ENCODE peak calls at places on chromosomes 6 and 20, in ten cellular contexts. N is fibroblast of lung; R is colonic mucosa; F is BE2C; Y is choroid plexus epithelial cell; E is HL-60; W is brain microvascular endothelial cell; M is body of pancreas; K is SK-N-SH; Z is CD8-positive, alpha-beta memory T cell. T is an unnamed sample.
A peak's percentile ranks its signal among the peaks of the same experiment; 100 is the strongest.

GRCh38 chr6:146913842-146914562 is 290.2 kb upstream of the STXBP5 start:
- DNase-seq in N (peak; percentile 100), R (peak; percentile 34), F (peak; percentile 82), Y (peak; percentile 99), E (peak; percentile 47), W (peak; percentile 99), M (peak; percentile 52), K (peak; percentile 10), Z (no peak), T (peak; percentile 95)

GRCh38 chr20:38779247-38780097 is 26.0 kb upstream of the PPP1R16B start:
- DNase-seq in N (no peak), R (no peak), F (no peak), Y (peak; percentile 34), E (no peak), W (no peak), M (no peak), K (no peak), Z (no peak), T (no peak)

GRCh38 chr20:19566226-19566960 is 191.7 kb upstream of the RIN2 start:
- DNase-seq in N (peak; percentile 6), R (no peak), F (no peak), Y (peak; percentile 68), E (no peak), W (peak; percentile 33), M (no peak), K (no peak), Z (no peak), T (no peak)

GRCh38 chr6:116096979-116097816 is 3.5 kb upstream of the NT5DC1 start:
- DNase-seq in N (no peak), R (no peak), F (no peak), Y (peak; percentile 50), E (no peak), W (no peak), M (no peak), K (peak; percentile 16), Z (no peak), T (no peak)

GRCh38 chr20:3471397-3472021 is 691 bp downstream of the ATRN start:
- DNase-seq in N (no peak), R (peak; percentile 22), F (no peak), Y (peak; percentile 6), E (no peak), W (no peak), M (no peak), K (peak; percentile 26), Z (no peak), T (no peak)

GRCh38 chr6:1027109-1027794 is 284.6 kb upstream of the FOXQ1 start:
- DNase-seq in N (no peak), R (no peak), F (no peak), Y (peak; percentile 74), E (no peak), W (peak; percentile 13), M (no peak), K (no peak), Z (no peak), T (no peak)

GRCh38 chr6:1096967-1097765 is 214.7 kb upstream of the FOXQ1 start:
- DNase-seq in N (no peak), R (no peak), F (no peak), Y (no peak), E (no peak), W (no peak), M (no peak), K (no peak), Z (no peak), T (no peak)

GRCh38 chr20:24989162-24989561 is 3.4 kb downstream of the APMAP start:
- DNase-seq in N (no peak), R (peak; percentile 7), F (no peak), Y (no peak), E (no peak), W (no peak), M (no peak), K (no peak), Z (no peak), T (no peak)

GRCh38 chr6:112357801-112358200 is 10.7 kb downstream of the RFPL4B start:
- DNase-seq in N (peak; percentile 71), R (no peak), F (no peak), Y (peak; percentile 20), E (no peak), W (peak; percentile 27), M (no peak), K (no peak), Z (no peak), T (no peak)

GRCh38 chr6:107811591-107812218 is 12.4 kb downstream of the SCML4 start:
- DNase-seq in N (peak; percentile 22), R (no peak), F (no peak), Y (no peak), E (no peak), W (peak; percentile 16), M (peak; percentile 26), K (no peak), Z (no peak), T (peak; percentile 25)

GRCh38 chr6:99032396-99032795 is 84.7 kb upstream of the FBXL4 start:
- DNase-seq in N (no peak), R (no peak), F (no peak), Y (no peak), E (no peak), W (no peak), M (no peak), K (no peak), Z (no peak), T (no peak)

GRCh38 chr6:138966870-138967269 is 21.2 kb downstream of the REPS1 start:
- DNase-seq in N (no peak), R (no peak), F (peak; percentile 66), Y (no peak), E (no peak), W (no peak), M (no peak), K (no peak), Z (no peak), T (no peak)

GRCh38 chr6:168318090-168318489 is 1.5 kb downstream of the DACT2 start:
- DNase-seq in N (no peak), R (no peak), F (no peak), Y (no peak), E (no peak), W (no peak), M (peak; percentile 39), K (no peak), Z (no peak), T (no peak)

GRCh38 chr6:33845031-33845430 is 41.2 kb upstream of the MLN start:
- DNase-seq in N (no peak), R (no peak), F (no peak), Y (no peak), E (no peak), W (no peak), M (no peak), K (no peak), Z (no peak), T (no peak)

GRCh38 chr6:33847867-33848266 is 44.1 kb upstream of the MLN start:
- DNase-seq in N (no peak), R (no peak), F (no peak), Y (no peak), E (no peak), W (no peak), M (no peak), K (no peak), Z (peak; percentile 24), T (no peak)

GRCh38 chr6:33848498-33848897 is 44.7 kb upstream of the MLN start:
- DNase-seq in N (no peak), R (no peak), F (peak; percentile 79), Y (no peak), E (no peak), W (no peak), M (no peak), K (no peak), Z (no peak), T (no peak)

GRCh38 chr6:33846226-33846625 is 42.4 kb upstream of the MLN start:
- DNase-seq in N (no peak), R (no peak), F (no peak), Y (no peak), E (no peak), W (no peak), M (no peak), K (no peak), Z (peak; percentile 2), T (no peak)

DNA sequence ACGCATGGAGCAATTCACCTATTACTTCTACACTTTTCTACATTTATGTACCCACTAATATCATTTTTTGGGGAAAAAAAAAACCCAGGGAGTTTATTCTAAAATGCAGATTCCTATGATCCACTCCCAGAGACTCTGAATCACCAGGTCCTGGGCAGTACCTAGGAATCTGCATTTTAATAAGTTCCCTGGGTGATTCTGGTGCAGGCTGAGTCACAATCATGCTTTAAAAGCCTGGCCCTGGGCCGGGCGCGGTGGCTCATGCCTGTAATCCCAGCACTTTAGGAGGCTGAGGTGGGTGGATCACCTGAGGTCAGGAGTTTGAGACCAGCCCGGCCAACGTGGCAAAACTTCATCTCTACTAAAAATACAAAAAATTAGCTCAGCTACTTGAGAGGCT is 43.3 kb upstream of the MLN start:
- DNase-seq in N (no peak), R (no peak), F (no peak), Y (no peak), E (no peak), W (no peak), M (no peak), K (no peak), Z (no peak), T (no peak)
- H3K4me3 ChIP-seq in N (no peak overlapping the region), R (no peak overlapping the region), F (no peak overlapping the region), Y (no peak overlapping the region), E (no peak overlapping the region), W (no peak overlapping the region), M (no peak overlapping the region), K (no peak overlapping the region), Z (no peak overlapping the region), T (no peak overlapping the region)

DNA sequence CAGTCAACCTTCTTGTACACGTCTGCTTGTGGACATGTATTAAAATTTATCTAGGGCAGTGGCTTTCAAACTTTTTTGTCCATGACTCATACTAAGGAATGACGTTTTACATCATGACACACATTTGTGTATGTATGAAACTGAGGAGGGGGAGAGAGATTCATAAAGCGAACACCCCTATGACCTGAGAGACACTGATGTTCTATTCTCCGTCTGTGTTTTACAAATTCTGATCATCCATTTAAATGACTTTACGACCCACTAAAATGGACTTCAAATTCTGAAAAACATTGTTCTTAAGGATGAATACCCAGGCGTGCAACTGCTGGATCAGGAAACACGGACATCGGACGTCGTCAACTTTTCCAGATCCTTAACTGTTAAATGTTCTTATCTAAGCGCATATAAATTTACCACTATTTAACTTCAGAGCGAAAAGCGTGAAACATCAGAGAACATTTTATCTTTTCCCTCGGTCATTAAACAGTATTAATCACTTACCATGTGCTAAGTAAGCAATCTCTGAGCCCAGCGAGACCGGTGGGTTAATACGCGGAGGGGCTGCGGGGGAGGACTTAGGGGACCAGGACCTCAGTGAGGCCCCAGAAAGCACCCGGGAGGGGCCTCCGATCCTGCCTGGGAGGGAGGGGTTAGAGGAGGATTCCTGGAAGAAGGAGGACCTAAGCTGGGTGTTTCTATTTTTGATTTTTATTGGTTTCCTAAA is 1.2 kb downstream of the PLAGL1 start:
- DNase-seq in N (peak; percentile 77), R (peak; percentile 38), F (no peak), Y (peak; percentile 62), E (no peak), W (peak; percentile 56), M (peak; percentile 20), K (peak; percentile 29), Z (no peak), T (peak; percentile 67)
- H3K4me3 ChIP-seq in N (peak overlapping the region; percentile 69), R (peak overlapping the region; percentile 56), F (no peak overlapping the region), Y (peak overlapping the region; percentile 67), E (peak overlapping the region; percentile 48), W (peak overlapping the region; percentile 61), M (peak overlapping the region; percentile 33), K (peak overlapping the region; percentile 17), Z (no peak overlapping the region), T (peak overlapping the region; percentile 78)

GRCh38 chr20:44112889-44113641 is 73.9 kb downstream of the JPH2 start:
- DNase-seq in N (no peak), R (no peak), F (no peak), Y (no peak), E (no peak), W (no peak), M (no peak), K (no peak), Z (no peak), T (no peak)
- H3K4me3 ChIP-seq in N (no peak overlapping the region), R (no peak overlapping the region), F (no peak overlapping the region), Y (no peak overlapping the region), E (no peak overlapping the region), W (no peak overlapping the region), M (no peak overlapping the region), K (no peak overlapping the region), Z (no peak overlapping the region), T (no peak overlapping the region)

GRCh38 chr6:74814440-74814839 is 391.4 kb downstream of the COL12A1 start:
- DNase-seq in N (no peak), R (no peak), F (no peak), Y (no peak), E (no peak), W (no peak), M (no peak), K (no peak), Z (no peak), T (no peak)
- H3K4me3 ChIP-seq in N (no peak overlapping the region), R (no peak overlapping the region), F (no peak overlapping the region), Y (no peak overlapping the region), E (no peak overlapping the region), W (no peak overlapping the region), M (no peak overlapping the region), K (no peak overlapping the region), Z (no peak overlapping the region), T (no peak overlapping the region)

T was measured in SJCRH30.